ENCODE peak calls at places on chromosomes 5 and 9, in seven cellular contexts. One of them, this sample, is unnamed.

GRCh38 chr5:142474426-142474825 is 149.6 kb upstream of the SPRY4 start:
- DNase-seq in ELR: peak
- DNase-seq in endothelial cell: no peak
- DNase-seq in activated CD4-positive, alpha-beta T cell treated with anti-CD3 and anti-CD28 coated beads, Interleukin-2, amount 50 U/mL, for 1 hour: no peak
- DNase-seq in amniotic stem cell: no peak
- DNase-seq in body of pancreas: no peak
- DNase-seq in activated naive CD4-positive, alpha-beta T cell: no peak
- DNase-seq in this sample: no peak

GRCh38 chr5:10123254-10123989 is 126.3 kb downstream of the ATPSCKMT start:
- DNase-seq in ELR: no peak
- DNase-seq in endothelial cell: no peak
- DNase-seq in activated CD4-positive, alpha-beta T cell treated with anti-CD3 and anti-CD28 coated beads, Interleukin-2, amount 50 U/mL, for 1 hour: no peak
- DNase-seq in amniotic stem cell: no peak
- DNase-seq in body of pancreas: no peak
- DNase-seq in activated naive CD4-positive, alpha-beta T cell: no peak
- DNase-seq in this sample: no peak

GRCh38 chr9:108156270-108156998 is 666.9 kb upstream of the KLF4 start:
- DNase-seq in ELR: peak
- DNase-seq in endothelial cell: no peak
- DNase-seq in activated CD4-positive, alpha-beta T cell treated with anti-CD3 and anti-CD28 coated beads, Interleukin-2, amount 50 U/mL, for 1 hour: no peak
- DNase-seq in amniotic stem cell: no peak
- DNase-seq in body of pancreas: no peak
- DNase-seq in activated naive CD4-positive, alpha-beta T cell: no peak
- DNase-seq in this sample: no peak

GRCh38 chr5:123610665-123611406 is 98.9 kb downstream of the CSNK1G3 start:
- DNase-seq in ELR: peak
- DNase-seq in endothelial cell: peak
- DNase-seq in activated CD4-positive, alpha-beta T cell treated with anti-CD3 and anti-CD28 coated beads, Interleukin-2, amount 50 U/mL, for 1 hour: no peak
- DNase-seq in amniotic stem cell: peak
- DNase-seq in body of pancreas: peak
- DNase-seq in activated naive CD4-positive, alpha-beta T cell: no peak
- DNase-seq in this sample: peak

GRCh38 chr5:108060340-108060739 is 321.6 kb downstream of the FBXL17 start:
- DNase-seq in ELR: no peak
- DNase-seq in endothelial cell: no peak
- DNase-seq in activated CD4-positive, alpha-beta T cell treated with anti-CD3 and anti-CD28 coated beads, Interleukin-2, amount 50 U/mL, for 1 hour: no peak
- DNase-seq in amniotic stem cell: no peak
- DNase-seq in body of pancreas: no peak
- DNase-seq in activated naive CD4-positive, alpha-beta T cell: no peak
- DNase-seq in this sample: no peak

GRCh38 chr5:143177263-143177994 is 226.1 kb downstream of the NR3C1 start:
- DNase-seq in ELR: peak
- DNase-seq in endothelial cell: no peak
- DNase-seq in activated CD4-positive, alpha-beta T cell treated with anti-CD3 and anti-CD28 coated beads, Interleukin-2, amount 50 U/mL, for 1 hour: no peak
- DNase-seq in amniotic stem cell: peak
- DNase-seq in body of pancreas: no peak
- DNase-seq in activated naive CD4-positive, alpha-beta T cell: no peak
- DNase-seq in this sample: peak

GRCh38 chr9:115513148-115513547 is 395.2 kb upstream of the TNC start:
- DNase-seq in ELR: no peak
- DNase-seq in endothelial cell: no peak
- DNase-seq in activated CD4-positive, alpha-beta T cell treated with anti-CD3 and anti-CD28 coated beads, Interleukin-2, amount 50 U/mL, for 1 hour: no peak
- DNase-seq in amniotic stem cell: no peak
- DNase-seq in body of pancreas: no peak
- DNase-seq in activated naive CD4-positive, alpha-beta T cell: no peak
- DNase-seq in this sample: no peak

GRCh38 chr9:126125177-126125576 is 201.5 kb upstream of the MVB12B start:
- DNase-seq in ELR: no peak
- DNase-seq in endothelial cell: no peak
- DNase-seq in activated CD4-positive, alpha-beta T cell treated with anti-CD3 and anti-CD28 coated beads, Interleukin-2, amount 50 U/mL, for 1 hour: no peak
- DNase-seq in amniotic stem cell: no peak
- DNase-seq in body of pancreas: no peak
- DNase-seq in activated naive CD4-positive, alpha-beta T cell: no peak
- DNase-seq in this sample: no peak

GRCh38 chr9:18480649-18481048 is 6.7 kb downstream of the ADAMTSL1 start:
- DNase-seq in ELR: peak
- DNase-seq in endothelial cell: no peak
- DNase-seq in activated CD4-positive, alpha-beta T cell treated with anti-CD3 and anti-CD28 coated beads, Interleukin-2, amount 50 U/mL, for 1 hour: no peak
- DNase-seq in amniotic stem cell: peak
- DNase-seq in body of pancreas: no peak
- DNase-seq in activated naive CD4-positive, alpha-beta T cell: no peak
- DNase-seq in this sample: no peak

GRCh38 chr5:167232675-167233074 is 1058.8 kb upstream of the WWC1 start:
- DNase-seq in ELR: no peak
- DNase-seq in endothelial cell: no peak
- DNase-seq in activated CD4-positive, alpha-beta T cell treated with anti-CD3 and anti-CD28 coated beads, Interleukin-2, amount 50 U/mL, for 1 hour: no peak
- DNase-seq in amniotic stem cell: no peak
- DNase-seq in body of pancreas: no peak
- DNase-seq in activated naive CD4-positive, alpha-beta T cell: no peak
- DNase-seq in this sample: no peak

GRCh38 chr5:54761213-54761701 is 224.1 kb downstream of the ESM1 start:
- DNase-seq in ELR: peak
- DNase-seq in endothelial cell: no peak
- DNase-seq in activated CD4-positive, alpha-beta T cell treated with anti-CD3 and anti-CD28 coated beads, Interleukin-2, amount 50 U/mL, for 1 hour: no peak
- DNase-seq in amniotic stem cell: peak
- DNase-seq in body of pancreas: peak
- DNase-seq in activated naive CD4-positive, alpha-beta T cell: no peak
- DNase-seq in this sample: no peak

GRCh38 chr5:88842784-88843183 is 40.2 kb downstream of the MEF2C start:
- DNase-seq in ELR: no peak
- DNase-seq in endothelial cell: no peak
- DNase-seq in activated CD4-positive, alpha-beta T cell treated with anti-CD3 and anti-CD28 coated beads, Interleukin-2, amount 50 U/mL, for 1 hour: no peak
- DNase-seq in amniotic stem cell: no peak
- DNase-seq in body of pancreas: no peak
- DNase-seq in activated naive CD4-positive, alpha-beta T cell: no peak
- DNase-seq in this sample: no peak

GRCh38 chr5:136374003-136374402 is 8.7 kb upstream of the TRPC7 start:
- DNase-seq in ELR: peak
- DNase-seq in endothelial cell: peak
- DNase-seq in activated CD4-positive, alpha-beta T cell treated with anti-CD3 and anti-CD28 coated beads, Interleukin-2, amount 50 U/mL, for 1 hour: no peak
- DNase-seq in amniotic stem cell: no peak
- DNase-seq in body of pancreas: no peak
- DNase-seq in activated naive CD4-positive, alpha-beta T cell: no peak
- DNase-seq in this sample: peak

GRCh38 chr5:73118331-73119011 is 1.9 kb upstream of the TMEM171 start:
- DNase-seq in ELR: no peak
- DNase-seq in endothelial cell: no peak
- DNase-seq in activated CD4-positive, alpha-beta T cell treated with anti-CD3 and anti-CD28 coated beads, Interleukin-2, amount 50 U/mL, for 1 hour: no peak
- DNase-seq in amniotic stem cell: no peak
- DNase-seq in body of pancreas: peak
- DNase-seq in activated naive CD4-positive, alpha-beta T cell: no peak
- DNase-seq in this sample: no peak

GRCh38 chr9:127122176-127123151 is at the start of gene ANGPTL2:
- DNase-seq in ELR: peak
- DNase-seq in endothelial cell: peak
- DNase-seq in activated CD4-positive, alpha-beta T cell treated with anti-CD3 and anti-CD28 coated beads, Interleukin-2, amount 50 U/mL, for 1 hour: no peak
- DNase-seq in amniotic stem cell: peak
- DNase-seq in body of pancreas: peak
- DNase-seq in activated naive CD4-positive, alpha-beta T cell: no peak
- DNase-seq in this sample: no peak

GRCh38 chr9:81318571-81318970 is 370.8 kb downstream of the TLE1 start:
- DNase-seq in ELR: peak
- DNase-seq in endothelial cell: no peak
- DNase-seq in activated CD4-positive, alpha-beta T cell treated with anti-CD3 and anti-CD28 coated beads, Interleukin-2, amount 50 U/mL, for 1 hour: no peak
- DNase-seq in amniotic stem cell: no peak
- DNase-seq in body of pancreas: no peak
- DNase-seq in activated naive CD4-positive, alpha-beta T cell: no peak
- DNase-seq in this sample: peak

GRCh38 chr9:99778308-99778707 is 43.4 kb upstream of the NR4A3 start:
- DNase-seq in ELR: peak
- DNase-seq in endothelial cell: no peak
- DNase-seq in activated CD4-positive, alpha-beta T cell treated with anti-CD3 and anti-CD28 coated beads, Interleukin-2, amount 50 U/mL, for 1 hour: no peak
- DNase-seq in amniotic stem cell: peak
- DNase-seq in body of pancreas: no peak
- DNase-seq in activated naive CD4-positive, alpha-beta T cell: no peak
- DNase-seq in this sample: peak

GRCh38 chr5:146564036-146564762 is 48.2 kb upstream of the GPR151 start:
- DNase-seq in ELR: no peak
- DNase-seq in endothelial cell: no peak
- DNase-seq in activated CD4-positive, alpha-beta T cell treated with anti-CD3 and anti-CD28 coated beads, Interleukin-2, amount 50 U/mL, for 1 hour: no peak
- DNase-seq in amniotic stem cell: no peak
- DNase-seq in body of pancreas: no peak
- DNase-seq in activated naive CD4-positive, alpha-beta T cell: no peak
- DNase-seq in this sample: no peak

GRCh38 chr5:7094626-7095025 is 301.3 kb upstream of the ADCY2 start:
- DNase-seq in ELR: no peak
- DNase-seq in endothelial cell: peak
- DNase-seq in activated CD4-positive, alpha-beta T cell treated with anti-CD3 and anti-CD28 coated beads, Interleukin-2, amount 50 U/mL, for 1 hour: no peak
- DNase-seq in amniotic stem cell: no peak
- DNase-seq in body of pancreas: no peak
- DNase-seq in activated naive CD4-positive, alpha-beta T cell: no peak
- DNase-seq in this sample: no peak